ENCODE peak calls at places on chromosomes 13 and 19, in five cellular contexts. One of them, this sample, is unnamed.

GRCh38 chr13:49635599-49636433 is 7.5 kb downstream of the ARL11 start:
- DNase-seq in neural progenitor cell: no peak
- DNase-seq in HCT116: no peak
- DNase-seq in SK-N-SH: no peak
- DNase-seq in hepatocyte: no peak
- DNase-seq in this sample: peak

GRCh38 chr13:38783992-38784875 is 97.4 kb downstream of the FREM2 start:
- DNase-seq in HCT116: no peak
- DNase-seq in hepatocyte: no peak
- DNase-seq in neural progenitor cell: no peak
- DNase-seq in SK-N-SH: no peak
- DNase-seq in this sample: no peak

GRCh38 chr19:50414850-50415660 is 3.7 kb upstream of the SPIB start:
- DNase-seq in neural progenitor cell: peak
- DNase-seq in hepatocyte: peak
- DNase-seq in HCT116: peak
- DNase-seq in SK-N-SH: peak
- DNase-seq in this sample: peak

GRCh38 chr13:112807653-112808376 is 118.0 kb downstream of the ATP11A start:
- DNase-seq in HCT116: no peak
- DNase-seq in SK-N-SH: no peak
- DNase-seq in neural progenitor cell: no peak
- DNase-seq in hepatocyte: no peak
- DNase-seq in this sample: no peak

GRCh38 chr13:70297219-70297618 is 189.0 kb upstream of the KLHL1 start:
- DNase-seq in HCT116: no peak
- DNase-seq in neural progenitor cell: no peak
- DNase-seq in SK-N-SH: no peak
- DNase-seq in hepatocyte: no peak
- DNase-seq in this sample: no peak

GRCh38 chr19:29505034-29505824 is 20.6 kb upstream of the VSTM2B start:
- DNase-seq in hepatocyte: no peak
- DNase-seq in neural progenitor cell: peak
- DNase-seq in SK-N-SH: no peak
- DNase-seq in HCT116: no peak
- DNase-seq in this sample: no peak

GRCh38 chr13:110387451-110388140 is 80.5 kb downstream of the COL4A2 start:
- DNase-seq in HCT116: no peak
- DNase-seq in SK-N-SH: no peak
- DNase-seq in neural progenitor cell: peak
- DNase-seq in hepatocyte: peak
- DNase-seq in this sample: peak

GRCh38 chr19:8209111-8209964 is at the start of gene CERS4:
- DNase-seq in SK-N-SH: peak
- DNase-seq in hepatocyte: peak
- DNase-seq in HCT116: no peak
- DNase-seq in neural progenitor cell: peak
- DNase-seq in this sample: peak

GRCh38 chr13:36369268-36370107 is 23.3 kb upstream of the SPART start:
- DNase-seq in HCT116: no peak
- DNase-seq in SK-N-SH: no peak
- DNase-seq in neural progenitor cell: no peak
- DNase-seq in hepatocyte: no peak
- DNase-seq in this sample: no peak

GRCh38 chr13:40488869-40489391 is 177.5 kb downstream of the FOXO1 start:
- DNase-seq in SK-N-SH: no peak
- DNase-seq in hepatocyte: no peak
- DNase-seq in HCT116: no peak
- DNase-seq in neural progenitor cell: no peak
- DNase-seq in this sample: no peak

GRCh38 chr19:39705578-39706188 is 1.4 kb downstream of the LGALS14 start:
- DNase-seq in hepatocyte: no peak
- DNase-seq in neural progenitor cell: no peak
- DNase-seq in HCT116: no peak
- DNase-seq in SK-N-SH: no peak
- DNase-seq in this sample: no peak

GRCh38 chr19:6499052-6499790 is 2.9 kb downstream of the TUBB4A start:
- DNase-seq in SK-N-SH: no peak
- DNase-seq in HCT116: no peak
- DNase-seq in neural progenitor cell: no peak
- DNase-seq in hepatocyte: no peak
- DNase-seq in this sample: no peak

GRCh38 chr19:39428309-39429112 is 7.2 kb downstream of the RPS16 start:
- DNase-seq in hepatocyte: peak
- DNase-seq in SK-N-SH: no peak
- DNase-seq in neural progenitor cell: peak
- DNase-seq in HCT116: no peak
- DNase-seq in this sample: peak

GRCh38 chr13:106851251-106851650 is 283.3 kb upstream of the ARGLU1 start:
- DNase-seq in HCT116: no peak
- DNase-seq in SK-N-SH: no peak
- DNase-seq in hepatocyte: no peak
- DNase-seq in neural progenitor cell: no peak
- DNase-seq in this sample: no peak

GRCh38 chr19:45195764-45196163 is 17.2 kb downstream of the BLOC1S3 start:
- DNase-seq in SK-N-SH: no peak
- DNase-seq in hepatocyte: no peak
- DNase-seq in HCT116: no peak
- DNase-seq in neural progenitor cell: no peak
- DNase-seq in this sample: no peak

GRCh38 chr13:72508392-72508791 is 219.0 kb downstream of the MZT1 start:
- DNase-seq in hepatocyte: no peak
- DNase-seq in HCT116: no peak
- DNase-seq in neural progenitor cell: no peak
- DNase-seq in SK-N-SH: no peak
- DNase-seq in this sample: no peak

GRCh38 chr13:112658807-112659206 is 31.0 kb upstream of the ATP11A start:
- DNase-seq in SK-N-SH: no peak
- DNase-seq in neural progenitor cell: no peak
- DNase-seq in hepatocyte: no peak
- DNase-seq in HCT116: no peak
- DNase-seq in this sample: no peak

GRCh38 chr13:103140001-103140671 is 73.9 kb upstream of the SLC10A2 start:
- DNase-seq in hepatocyte: peak
- DNase-seq in neural progenitor cell: peak
- DNase-seq in HCT116: peak
- DNase-seq in SK-N-SH: peak
- DNase-seq in this sample: peak

GRCh38 chr19:35742121-35742724 is at the start of gene IGFLR1:
- DNase-seq in neural progenitor cell: no peak
- DNase-seq in SK-N-SH: no peak
- DNase-seq in hepatocyte: no peak
- DNase-seq in HCT116: no peak
- DNase-seq in this sample: no peak

GRCh38 chr13:35260316-35260715 is 216.2 kb downstream of the MAB21L1 start:
- DNase-seq in SK-N-SH: no peak
- DNase-seq in neural progenitor cell: no peak
- DNase-seq in HCT116: no peak
- DNase-seq in hepatocyte: no peak
- DNase-seq in this sample: no peak

GRCh38 chr19:10228925-10229324 is 2.2 kb downstream of the S1PR2 start:
- DNase-seq in HCT116: no peak
- DNase-seq in neural progenitor cell: peak
- DNase-seq in hepatocyte: peak
- DNase-seq in SK-N-SH: peak
- DNase-seq in this sample: peak

GRCh38 chr13:41654800-41655199 is 197.4 kb downstream of the RGCC start:
- DNase-seq in SK-N-SH: no peak
- DNase-seq in neural progenitor cell: no peak
- DNase-seq in HCT116: no peak
- DNase-seq in hepatocyte: no peak
- DNase-seq in this sample: no peak

GRCh38 chr19:56273563-56274117 is 1.1 kb downstream of the EDDM13 start:
- DNase-seq in hepatocyte: no peak
- DNase-seq in neural progenitor cell: no peak
- DNase-seq in HCT116: no peak
- DNase-seq in SK-N-SH: no peak
- DNase-seq in this sample: no peak

GRCh38 chr13:48707405-48707804 is 53.7 kb downstream of the CYSLTR2 start:
- DNase-seq in neural progenitor cell: no peak
- DNase-seq in SK-N-SH: no peak
- DNase-seq in hepatocyte: no peak
- DNase-seq in HCT116: no peak
- DNase-seq in this sample: no peak

GRCh38 chr19:14088634-14089411 is 1.7 kb downstream of the SAMD1 start:
- DNase-seq in SK-N-SH: no peak
- DNase-seq in neural progenitor cell: no peak
- DNase-seq in HCT116: no peak
- DNase-seq in hepatocyte: peak
- DNase-seq in this sample: no peak

GRCh38 chr19:7550987-7551761 is 15.7 kb downstream of the PNPLA6 start:
- DNase-seq in SK-N-SH: peak
- DNase-seq in HCT116: peak
- DNase-seq in neural progenitor cell: peak
- DNase-seq in hepatocyte: peak
- DNase-seq in this sample: peak

GRCh38 chr13:39108746-39109145 is 70.5 kb downstream of the NHLRC3 start:
- DNase-seq in HCT116: no peak
- DNase-seq in SK-N-SH: no peak
- DNase-seq in neural progenitor cell: no peak
- DNase-seq in hepatocyte: no peak
- DNase-seq in this sample: no peak

GRCh38 chr19:22144394-22144793 is 52.4 kb downstream of the ZNF676 start:
- DNase-seq in HCT116: peak
- DNase-seq in SK-N-SH: peak
- DNase-seq in hepatocyte: no peak
- DNase-seq in neural progenitor cell: peak
- DNase-seq in this sample: peak

GRCh38 chr13:40814803-40815202 is 25.4 kb downstream of the SLC25A15 start:
- DNase-seq in HCT116: no peak
- DNase-seq in neural progenitor cell: no peak
- DNase-seq in SK-N-SH: no peak
- DNase-seq in hepatocyte: no peak
- DNase-seq in this sample: no peak

GRCh38 chr19:45564131-45564780 is 20.3 kb downstream of the OPA3 start:
- DNase-seq in HCT116: no peak
- DNase-seq in hepatocyte: no peak
- DNase-seq in neural progenitor cell: no peak
- DNase-seq in SK-N-SH: no peak
- DNase-seq in this sample: peak

DNA sequence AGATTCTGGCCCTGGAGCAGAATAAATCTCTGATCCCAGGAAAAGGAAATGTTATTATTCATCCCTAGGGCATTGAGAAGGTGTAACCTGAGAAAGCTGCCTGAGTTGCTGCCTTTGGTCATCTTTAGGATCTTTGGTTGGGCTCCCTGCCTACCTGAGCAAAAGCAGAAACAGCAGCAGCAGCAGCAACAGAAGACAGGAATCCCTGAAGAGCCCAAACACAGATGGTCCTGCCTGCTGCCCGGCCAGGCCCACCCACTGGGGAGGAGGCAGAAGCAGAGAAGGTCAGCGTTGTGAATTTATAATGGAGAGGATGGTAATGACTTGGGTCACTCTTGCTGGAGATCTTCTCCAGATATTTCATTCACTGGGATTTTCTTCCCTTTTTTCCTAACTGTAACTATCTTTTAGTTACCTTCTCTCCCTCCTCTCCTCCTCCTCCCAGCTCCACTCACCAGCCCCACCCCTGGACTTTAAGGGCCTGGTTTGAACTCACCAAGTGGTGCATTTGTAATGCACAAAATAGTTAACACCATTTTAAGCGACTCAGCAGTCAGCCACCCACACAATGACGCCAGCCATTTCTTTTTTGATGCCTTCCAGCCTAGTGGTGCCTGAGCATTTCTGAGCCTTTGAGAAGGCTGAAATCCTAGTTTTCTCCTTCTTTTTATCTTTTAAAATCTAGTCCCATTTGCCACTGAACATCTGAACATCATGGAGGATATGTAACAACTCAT is 91.7 kb downstream of the HSPH1 start:
- DNase-seq in SK-N-SH: no peak
- DNase-seq in neural progenitor cell: no peak
- DNase-seq in hepatocyte: no peak
- DNase-seq in HCT116: no peak
- DNase-seq in this sample: no peak
- TF ChIP-seq EZH2phosphoT487 in SK-N-SH: no peak
- TF ChIP-seq EZH2phosphoT487 in neural progenitor cell: no peak
- TF ChIP-seq EZH2phosphoT487 in hepatocyte: no peak
- TF ChIP-seq EZH2phosphoT487 in HCT116: no peak
- TF ChIP-seq EZH2phosphoT487 in this sample: no peak

GRCh38 chr19:41957838-41958366 is 1.2 kb downstream of the RABAC1 start:
- DNase-seq in hepatocyte: peak
- DNase-seq in SK-N-SH: peak
- DNase-seq in neural progenitor cell: peak
- DNase-seq in HCT116: peak
- DNase-seq in this sample: peak
- TF ChIP-seq EZH2phosphoT487 in hepatocyte: no peak
- TF ChIP-seq EZH2phosphoT487 in SK-N-SH: no peak
- TF ChIP-seq EZH2phosphoT487 in neural progenitor cell: no peak
- TF ChIP-seq EZH2phosphoT487 in HCT116: no peak
- TF ChIP-seq EZH2phosphoT487 in this sample: no peak

GRCh38 chr19:2353895-2354592 is 6.0 kb upstream of the TMPRSS9 start:
- DNase-seq in neural progenitor cell: no peak
- DNase-seq in HCT116: no peak
- DNase-seq in hepatocyte: no peak
- DNase-seq in SK-N-SH: no peak
- DNase-seq in this sample: no peak
- TF ChIP-seq EZH2phosphoT487 in neural progenitor cell: no peak
- TF ChIP-seq EZH2phosphoT487 in HCT116: no peak
- TF ChIP-seq EZH2phosphoT487 in hepatocyte: no peak
- TF ChIP-seq EZH2phosphoT487 in SK-N-SH: no peak
- TF ChIP-seq EZH2phosphoT487 in this sample: no peak

GRCh38 chr13:24038846-24039330 is 121.6 kb upstream of the SPATA13 start:
- DNase-seq in hepatocyte: no peak
- DNase-seq in SK-N-SH: no peak
- DNase-seq in neural progenitor cell: no peak
- DNase-seq in HCT116: no peak
- DNase-seq in this sample: no peak
- TF ChIP-seq EZH2phosphoT487 in hepatocyte: no peak
- TF ChIP-seq EZH2phosphoT487 in SK-N-SH: no peak
- TF ChIP-seq EZH2phosphoT487 in neural progenitor cell: no peak
- TF ChIP-seq EZH2phosphoT487 in HCT116: no peak
- TF ChIP-seq EZH2phosphoT487 in this sample: no peak

GRCh38 chr19:43574424-43575155 is 737 bp downstream of the XRCC1 start:
- DNase-seq in SK-N-SH: no peak
- DNase-seq in HCT116: no peak
- DNase-seq in hepatocyte: no peak
- DNase-seq in neural progenitor cell: peak
- DNase-seq in this sample: no peak
- TF ChIP-seq EZH2phosphoT487 in SK-N-SH: no peak
- TF ChIP-seq EZH2phosphoT487 in HCT116: no peak
- TF ChIP-seq EZH2phosphoT487 in hepatocyte: no peak
- TF ChIP-seq EZH2phosphoT487 in neural progenitor cell: no peak
- TF ChIP-seq EZH2phosphoT487 in this sample: no peak

GRCh38 chr13:27200413-27201066 is 28.9 kb upstream of the USP12 start:
- DNase-seq in neural progenitor cell: no peak
- DNase-seq in SK-N-SH: no peak
- DNase-seq in HCT116: no peak
- DNase-seq in hepatocyte: no peak
- DNase-seq in this sample: no peak

GRCh38 chr13:27199691-27200090 is 28.1 kb upstream of the USP12 start:
- DNase-seq in HCT116: no peak
- DNase-seq in SK-N-SH: no peak
- DNase-seq in neural progenitor cell: no peak
- DNase-seq in hepatocyte: no peak
- DNase-seq in this sample: no peak

GRCh38 chr13:27203186-27203585 is 31.6 kb upstream of the USP12 start:
- DNase-seq in hepatocyte: no peak
- DNase-seq in neural progenitor cell: no peak
- DNase-seq in HCT116: no peak
- DNase-seq in SK-N-SH: no peak
- DNase-seq in this sample: peak

GRCh38 chr13:27201661-27202060 is 30.1 kb upstream of the USP12 start:
- DNase-seq in HCT116: no peak
- DNase-seq in hepatocyte: no peak
- DNase-seq in SK-N-SH: no peak
- DNase-seq in neural progenitor cell: no peak
- DNase-seq in this sample: no peak

GRCh38 chr13:27203854-27204253 is 32.2 kb upstream of the USP12 start:
- DNase-seq in hepatocyte: no peak
- DNase-seq in neural progenitor cell: no peak
- DNase-seq in HCT116: no peak
- DNase-seq in SK-N-SH: no peak
- DNase-seq in this sample: peak
- TF ChIP-seq EZH2phosphoT487 in hepatocyte: no peak
- TF ChIP-seq EZH2phosphoT487 in neural progenitor cell: no peak
- TF ChIP-seq EZH2phosphoT487 in HCT116: no peak
- TF ChIP-seq EZH2phosphoT487 in SK-N-SH: no peak
- TF ChIP-seq EZH2phosphoT487 in this sample: no peak